ENCODE peak calls at places on chromosomes 6 and 20, in five cellular contexts. Q is testis; T is CD8-positive, alpha-beta T cell; E is ascending aorta; L is HepG2. U is an unnamed sample.

GRCh38 chr20:39117486-39117885 is 155.3 kb downstream of the DHX35 start:
- DNase-seq in T (no peak), Q (no peak), L (peak; percentile 73), E (no peak), U (no peak)

GRCh38 chr20:40754372-40754943 is 65.4 kb upstream of the MAFB start:
- DNase-seq in Q (no peak), L (no peak), E (no peak), T (no peak), U (no peak)

GRCh38 chr6:10478187-10479040 is 42.7 kb upstream of the GCNT2 start:
- DNase-seq in Q (no peak), T (no peak), E (no peak), L (peak; percentile 58), U (peak; percentile 58)

GRCh38 chr6:163955131-163955530 is 540.6 kb downstream of the QKI start:
- DNase-seq in L (no peak), E (no peak), T (no peak), Q (no peak), U (no peak)

GRCh38 chr6:22906091-22906549 is 336.8 kb downstream of the HDGFL1 start:
- DNase-seq in Q (no peak), L (no peak), T (no peak), E (no peak), U (peak; percentile 81)

GRCh38 chr20:40489886-40490285 is 199.2 kb downstream of the MAFB start:
- DNase-seq in E (no peak), Q (no peak), L (no peak), T (no peak), U (no peak)

GRCh38 chr20:64055893-64056638 is 6.6 kb upstream of the SOX18 start:
- DNase-seq in L (peak; percentile 90), E (no peak), T (no peak), Q (peak; percentile 48), U (peak; percentile 45)

GRCh38 chr20:62305149-62305764 is 2.5 kb downstream of the ADRM1 start:
- DNase-seq in L (peak; percentile 61), T (no peak), Q (no peak), E (no peak), U (no peak)

GRCh38 chr20:47317127-47317895 is 39.2 kb downstream of the ZMYND8 start:
- DNase-seq in Q (peak; percentile 54), L (peak; percentile 56), T (peak; percentile 49), E (peak; percentile 68), U (no peak)

GRCh38 chr6:84263557-84263956 is 36.1 kb upstream of the CEP162 start:
- DNase-seq in E (no peak), Q (no peak), T (no peak), L (peak; percentile 63), U (peak; percentile 13)

GRCh38 chr20:33399924-33400323 is 1.4 kb downstream of the CDK5RAP1 start:
- DNase-seq in T (no peak), Q (no peak), E (no peak), L (peak; percentile 68), U (no peak)

GRCh38 chr20:51327251-51327841 is 215.2 kb downstream of the NFATC2 start:
- DNase-seq in E (no peak), L (no peak), Q (no peak), T (no peak), U (peak; percentile 59)

GRCh38 chr6:128005009-128005408 is 104.2 kb upstream of the THEMIS start:
- DNase-seq in Q (no peak), L (no peak), E (no peak), T (no peak), U (no peak)

GRCh38 chr6:162627362-162627761 is 100.2 kb downstream of the PRKN start:
- DNase-seq in L (no peak), Q (no peak), E (no peak), T (no peak), U (no peak)

GRCh38 chr20:9147553-9148024 is 78.7 kb downstream of the PLCB4 start:
- DNase-seq in T (no peak), Q (no peak), L (no peak), E (no peak), U (no peak)

GRCh38 chr6:12245763-12246720 is 44.1 kb upstream of the EDN1 start:
- DNase-seq in Q (no peak), E (no peak), L (no peak), T (no peak), U (no peak)

GRCh38 chr6:92577077-92577719 is 842.2 kb downstream of the EPHA7 start:
- DNase-seq in T (no peak), E (no peak), Q (no peak), L (peak; percentile 52), U (no peak)

GRCh38 chr6:38113810-38114577 is 294.5 kb downstream of the ZFAND3 start:
- DNase-seq in Q (no peak), T (no peak), E (no peak), L (no peak), U (no peak)

GRCh38 chr20:37841389-37841788 is 61.5 kb upstream of the VSTM2L start:
- DNase-seq in T (no peak), E (no peak), L (no peak), Q (no peak), U (no peak)

GRCh38 chr20:49569403-49570115 is 1.6 kb upstream of the PTGIS start:
- DNase-seq in L (no peak), Q (no peak), T (no peak), E (no peak), U (no peak)

GRCh38 chr20:19478320-19478719 is 265.9 kb downstream of the SLC24A3 start:
- DNase-seq in L (no peak), E (no peak), Q (no peak), T (no peak), U (no peak)

GRCh38 chr6:34051339-34051919 is 94.5 kb downstream of the GRM4 start:
- DNase-seq in Q (no peak), E (no peak), T (no peak), L (no peak), U (no peak)

GRCh38 chr6:22925920-22926587 is 356.7 kb downstream of the HDGFL1 start:
- DNase-seq in Q (no peak), L (no peak), T (no peak), E (no peak), U (no peak)

GRCh38 chr6:131013495-131013894 is 49.5 kb downstream of the EPB41L2 start:
- DNase-seq in Q (peak; percentile 75), L (no peak), E (no peak), T (no peak), U (no peak)

GRCh38 chr20:37971561-37972127 is 61.6 kb downstream of the TTI1 start:
- DNase-seq in E (no peak), Q (no peak), T (no peak), L (no peak), U (no peak)

GRCh38 chr6:31627690-31628287 is 7.3 kb downstream of the PRRC2A start:
- DNase-seq in Q (no peak), E (no peak), L (no peak), T (no peak), U (no peak)

GRCh38 chr6:35727206-35727934 is 9.5 kb upstream of the ARMC12 start:
- DNase-seq in E (peak; percentile 66), Q (peak; percentile 89), T (no peak), L (peak; percentile 65), U (peak; percentile 68)

GRCh38 chr20:50613438-50614169 is 77.7 kb downstream of the RIPOR3 start:
- DNase-seq in E (no peak), T (no peak), L (no peak), Q (no peak), U (no peak)

GRCh38 chr6:169695131-169695530 is 6.7 kb downstream of the WDR27 start:
- DNase-seq in Q (no peak), T (no peak), E (no peak), L (no peak), U (no peak)

GRCh38 chr6:169685860-169686259 is 16.0 kb downstream of the WDR27 start:
- DNase-seq in E (no peak), Q (no peak), T (no peak), L (no peak), U (no peak)

GRCh38 chr6:169689247-169689646 is 12.6 kb downstream of the WDR27 start:
- DNase-seq in L (no peak), E (no peak), Q (no peak), T (no peak), U (no peak)

GRCh38 chr6:169692516-169692915 is 9.3 kb downstream of the WDR27 start:
- DNase-seq in L (no peak), Q (no peak), E (no peak), T (no peak), U (no peak)

GRCh38 chr6:169691260-169691659 is 10.6 kb downstream of the WDR27 start:
- DNase-seq in T (no peak), Q (no peak), E (no peak), L (no peak), U (no peak)
- H3K9me3 ChIP-seq in T (no peaks in the 10 kb centered on the region), Q (no peaks in the 10 kb centered on the region), E (peaks cover 3% of the 10 kb centered on the region), L (peaks cover 6% of the 10 kb centered on the region), U (no peaks in the 10 kb centered on the region)

GRCh38 chr20:36647194-36648121 is 1.5 kb upstream of the SLA2 start:
- DNase-seq in T (no peak), L (peak; percentile 96), Q (no peak), E (no peak), U (peak; percentile 17)

GRCh38 chr20:36645353-36645752 is 643 bp downstream of the SLA2 start:
- DNase-seq in L (no peak), Q (no peak), E (no peak), T (no peak), U (no peak)

GRCh38 chr20:36644713-36645109 is 1.3 kb downstream of the SLA2 start:
- DNase-seq in L (no peak), E (no peak), Q (no peak), T (no peak), U (no peak)

GRCh38 chr20:36646678-36647077 is 682 bp upstream of the SLA2 start:
- DNase-seq in L (no peak), T (no peak), E (no peak), Q (no peak), U (no peak)

GRCh38 chr20:36645998-36646397 is at the start of gene SLA2:
- DNase-seq in Q (no peak), T (peak; percentile 72), E (no peak), L (no peak), U (no peak)
- H3K4me1 ChIP-seq in Q (no peaks in the 10 kb centered on the region), T (peaks cover 41% of the 10 kb centered on the region), E (no peaks in the 10 kb centered on the region), L (peaks cover 82% of the 10 kb centered on the region), U (peaks cover 7% of the 10 kb centered on the region)

DNA sequence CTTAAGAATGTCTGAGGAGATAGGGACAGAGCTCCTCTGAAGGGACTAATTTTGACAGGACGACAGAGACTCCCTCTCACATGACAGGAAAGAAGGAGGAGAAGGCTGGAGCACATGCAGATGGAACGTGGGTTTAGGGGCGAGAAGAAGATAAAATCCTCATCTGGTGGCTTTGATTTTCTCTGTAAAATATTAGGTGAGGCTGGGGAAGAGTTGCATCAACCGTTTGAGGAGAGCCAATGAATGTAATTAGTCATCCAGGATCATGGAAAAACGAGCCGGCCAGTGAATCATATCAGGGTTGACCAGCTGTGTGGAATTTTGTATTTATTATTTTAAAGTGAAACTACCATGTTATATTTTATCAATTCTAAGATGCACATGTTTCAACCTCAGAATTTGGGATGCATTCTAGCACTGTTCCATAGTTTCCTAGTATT is 46.9 kb upstream of the ADGRF4 start:
- DNase-seq in E (no peak), L (no peak), T (no peak), Q (no peak), U (no peak)
- H3K4me3 ChIP-seq in E (no peak overlapping the region), L (no peak overlapping the region), T (no peak overlapping the region), Q (no peak overlapping the region), U (no peak overlapping the region)

DNA sequence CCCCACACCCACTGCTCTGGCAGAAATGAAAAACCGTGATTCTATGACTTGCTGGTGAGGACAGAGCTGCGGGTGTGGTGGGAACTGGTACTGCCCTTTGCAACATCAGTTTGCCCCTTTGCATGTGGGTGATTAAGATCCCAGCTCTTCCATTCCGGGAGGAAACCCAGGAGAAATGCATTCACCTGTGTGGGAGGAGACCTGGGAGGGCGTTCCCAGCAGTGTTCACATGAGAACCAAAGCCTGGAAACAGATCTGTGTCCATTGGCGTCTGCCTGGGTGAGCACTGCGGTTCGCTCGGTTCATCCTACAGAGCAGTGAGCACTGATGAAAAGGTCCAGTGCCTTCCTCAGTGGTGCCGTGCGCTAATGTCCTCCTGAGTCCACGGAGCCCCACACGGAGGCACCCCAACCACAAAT is 89.7 kb downstream of the SMOC2 start:
- DNase-seq in Q (no peak), E (no peak), T (no peak), L (no peak), U (no peak)
- H3K9me3 ChIP-seq in Q (no peaks in the 10 kb centered on the region), E (no peaks in the 10 kb centered on the region), T (no peaks in the 10 kb centered on the region), L (no peaks in the 10 kb centered on the region), U (no peaks in the 10 kb centered on the region)